ENCODE peak calls at places on chromosomes 3 and 15, in seven cellular contexts. A is prostate gland, Q is adrenal gland, U is esophagus squamous epithelium, Y is A549, X is IMR-90, G is sigmoid colon. T is an unnamed sample.

GRCh38 chr15:100019601-100020000 is 286.4 kb upstream of the LYSMD4 start:
- DNase-seq in A (no peak), Q (no peak), U (no peak), Y (no peak), X (no peak), G (no peak), T (no peak)

GRCh38 chr3:58340594-58341244 is 8.0 kb downstream of the PXK start:
- DNase-seq in A (no peak), Q (no peak), U (no peak), Y (no peak), X (no peak), G (no peak), T (no peak)

GRCh38 chr15:68693071-68693470 is 114.3 kb downstream of the CORO2B start:
- DNase-seq in A (no peak), Q (no peak), U (no peak), Y (no peak), X (peak; percentile 53), G (no peak), T (no peak)

GRCh38 chr3:168870892-168871291 is 775.2 kb upstream of the GOLIM4 start:
- DNase-seq in A (no peak), Q (no peak), U (no peak), Y (peak; percentile 44), X (no peak), G (no peak), T (no peak)

GRCh38 chr15:22851513-22851912 is 13.0 kb downstream of the NIPA2 start:
- DNase-seq in A (no peak), Q (no peak), U (no peak), Y (no peak), X (no peak), G (no peak), T (no peak)

GRCh38 chr3:13300546-13301294 is 119.4 kb downstream of the NUP210 start:
- DNase-seq in A (no peak), Q (no peak), U (no peak), Y (no peak), X (no peak), G (no peak), T (no peak)

GRCh38 chr3:48518069-48518468 is 14.1 kb upstream of the SHISA5 start:
- DNase-seq in A (no peak), Q (no peak), U (no peak), Y (no peak), X (no peak), G (no peak), T (no peak)

GRCh38 chr15:74621936-74622335 is 6.3 kb downstream of the CLK3 start:
- DNase-seq in A (no peak), Q (no peak), U (no peak), Y (no peak), X (no peak), G (no peak), T (no peak)

GRCh38 chr15:74642724-74643367 is 27.2 kb downstream of the CLK3 start:
- DNase-seq in A (peak; percentile 70), Q (no peak), U (no peak), Y (no peak), X (peak; percentile 43), G (no peak), T (peak; percentile 17)

GRCh38 chr3:4802903-4803302 is 176.3 kb upstream of the BHLHE40 start:
- DNase-seq in A (no peak), Q (no peak), U (no peak), Y (no peak), X (no peak), G (no peak), T (no peak)

GRCh38 chr3:172911142-172911541 is 160.6 kb downstream of the ECT2 start:
- DNase-seq in A (no peak), Q (no peak), U (no peak), Y (no peak), X (no peak), G (no peak), T (no peak)

GRCh38 chr15:97817266-97817890 is 143.1 kb upstream of the ARRDC4 start:
- DNase-seq in A (no peak), Q (no peak), U (no peak), Y (no peak), X (no peak), G (no peak), T (no peak)

GRCh38 chr3:111769110-111769509 is 90.0 kb upstream of the PHLDB2 start:
- DNase-seq in A (no peak), Q (no peak), U (no peak), Y (no peak), X (no peak), G (no peak), T (no peak)

GRCh38 chr3:131036986-131037385 is 10.3 kb downstream of the NEK11 start:
- DNase-seq in A (no peak), Q (no peak), U (no peak), Y (no peak), X (no peak), G (no peak), T (no peak)

GRCh38 chr3:163368168-163368567 is 1710.1 kb downstream of the SI start:
- DNase-seq in A (no peak), Q (no peak), U (no peak), Y (peak; percentile 3), X (no peak), G (no peak), T (no peak)

GRCh38 chr3:123819949-123820348 is 64.2 kb downstream of the MYLK start:
- DNase-seq in A (no peak), Q (no peak), U (no peak), Y (no peak), X (no peak), G (no peak), T (no peak)

GRCh38 chr15:74209997-74210573 is 7.5 kb upstream of the STRA6 start:
- DNase-seq in A (no peak), Q (no peak), U (no peak), Y (no peak), X (peak; percentile 89), G (no peak), T (no peak)

GRCh38 chr15:33746203-33746602 is 222.1 kb upstream of the CHRM5 start:
- DNase-seq in A (no peak), Q (no peak), U (no peak), Y (no peak), X (no peak), G (no peak), T (peak; percentile 17)

GRCh38 chr3:39166134-39166710 is 12.8 kb upstream of the CSRNP1 start:
- DNase-seq in A (no peak), Q (peak; percentile 34), U (no peak), Y (peak; percentile 55), X (peak; percentile 94), G (no peak), T (no peak)

GRCh38 chr15:47186071-47186470 is 531.2 kb upstream of the SEMA6D start:
- DNase-seq in A (no peak), Q (no peak), U (no peak), Y (no peak), X (no peak), G (no peak), T (no peak)

GRCh38 chr15:47184405-47185221 is 532.7 kb upstream of the SEMA6D start:
- DNase-seq in A (no peak), Q (no peak), U (no peak), Y (no peak), X (peak; percentile 14), G (peak; percentile 61), T (no peak)

GRCh38 chr15:47185222-47185800 is 532.0 kb upstream of the SEMA6D start:
- DNase-seq in A (no peak), Q (no peak), U (no peak), Y (no peak), X (peak; percentile 0), G (no peak), T (no peak)

GRCh38 chr15:47184003-47184404 is 533.3 kb upstream of the SEMA6D start:
- DNase-seq in A (no peak), Q (no peak), U (no peak), Y (no peak), X (no peak), G (no peak), T (peak; percentile 83)

GRCh38 chr15:47188766-47189507 is 528.4 kb upstream of the SEMA6D start:
- DNase-seq in A (no peak), Q (no peak), U (no peak), Y (no peak), X (no peak), G (no peak), T (no peak)
- H3K4me3 ChIP-seq in A (no peak overlapping the region), Q (no peak overlapping the region), U (no peak overlapping the region), Y (no peak overlapping the region), X (no peak overlapping the region), G (no peak overlapping the region), T (no peak overlapping the region)

DNA sequence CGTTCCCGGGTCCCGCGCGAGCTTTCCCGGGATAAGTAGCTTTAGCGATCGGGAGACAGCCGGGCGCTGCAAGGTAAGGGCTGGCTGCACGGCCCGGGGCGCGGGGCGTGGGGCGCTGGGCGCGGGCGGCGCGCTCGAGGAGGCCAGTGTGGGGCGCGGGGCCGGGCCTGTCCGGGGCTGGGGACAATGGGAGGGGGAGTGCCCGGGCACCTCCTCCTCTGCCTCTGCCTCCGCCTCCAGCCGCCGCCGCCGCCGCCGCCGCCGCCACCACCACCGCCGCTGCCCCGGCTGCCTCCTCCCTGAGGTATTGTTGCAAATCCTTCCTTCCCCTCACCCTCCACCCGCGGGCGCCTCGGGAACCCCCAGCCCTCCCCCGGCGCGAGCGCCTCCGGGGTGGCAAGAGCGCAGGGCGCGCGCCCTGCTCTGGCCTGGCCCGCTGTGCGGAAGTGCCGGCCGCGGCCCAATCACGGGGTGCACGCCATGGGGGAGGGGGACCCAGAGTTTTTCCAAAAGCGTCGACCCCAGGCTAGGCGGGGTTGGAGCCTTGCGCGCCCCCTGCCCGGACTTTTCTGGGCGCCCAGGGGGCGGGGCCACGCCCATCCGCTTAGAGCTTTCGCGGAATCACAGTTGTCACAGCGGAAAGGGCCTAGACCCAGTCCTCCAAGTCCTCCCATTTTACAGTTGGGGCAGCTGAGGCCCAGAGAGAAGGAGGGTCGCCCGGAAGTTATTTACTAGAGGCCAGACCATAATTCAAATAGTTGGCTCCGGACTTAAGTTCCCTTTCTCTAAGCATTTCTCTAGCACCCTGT is at the start of gene LPP:
- DNase-seq in A (peak; percentile 73), Q (peak; percentile 81), U (peak; percentile 35), Y (peak; percentile 81), X (peak; percentile 77), G (peak; percentile 92), T (peak; percentile 95)
- TF ChIP-seq POLR2A in A (peak; percentile 14), Q (peak; percentile 71), U (peak; percentile 77), Y (no peak), X (peak; percentile 72), G (no peak), T (no peak)

DNA sequence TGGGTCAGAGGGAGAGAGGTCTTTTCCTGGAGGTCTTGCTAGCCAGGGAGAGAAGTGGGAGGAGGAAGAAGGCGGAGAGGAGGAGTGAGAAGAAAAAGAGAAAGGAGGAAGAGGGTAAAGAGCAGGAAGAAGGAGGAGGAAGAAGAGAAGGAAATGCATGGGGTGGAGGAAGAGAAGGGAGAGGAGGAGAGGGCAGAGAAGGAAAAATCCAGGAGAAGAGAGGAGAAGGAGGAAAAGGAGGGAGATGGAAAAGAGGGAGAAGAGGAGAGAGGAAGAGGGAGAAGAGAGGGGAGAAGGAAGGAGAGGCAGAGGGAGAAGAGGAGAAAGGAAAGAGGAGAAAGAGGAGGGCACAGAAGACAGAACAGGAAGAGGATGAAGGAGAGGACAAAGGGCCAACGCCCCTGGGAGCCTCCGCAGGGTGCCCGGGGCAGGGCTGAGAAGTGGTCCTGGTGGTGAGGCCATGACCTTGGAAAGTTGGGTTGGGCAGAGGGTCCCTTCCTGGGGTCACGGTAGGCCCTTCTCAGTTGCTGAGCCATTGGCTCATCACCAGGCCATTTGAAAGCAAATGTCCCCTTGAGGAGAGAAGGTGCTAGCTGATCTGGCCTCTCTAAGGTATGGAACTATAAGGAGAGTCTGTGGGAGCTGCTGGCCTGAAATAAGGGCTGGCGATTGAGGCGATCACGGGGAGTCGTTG is 1.2 kb upstream of the SEMA3F start:
- DNase-seq in A (no peak), Q (no peak), U (no peak), Y (no peak), X (no peak), G (no peak), T (no peak)
- H3K4me3 ChIP-seq in A (peak overlapping the region; percentile 53), Q (no peak overlapping the region), U (peak overlapping the region; percentile 86), Y (peak overlapping the region; percentile 74), X (no peak overlapping the region), G (peak overlapping the region; percentile 60), T (no peak overlapping the region)

GRCh38 chr3:120450914-120451669 is at the start of gene FSTL1:
- DNase-seq in A (peak; percentile 64), Q (peak; percentile 62), U (no peak), Y (no peak), X (peak; percentile 70), G (peak; percentile 91), T (peak; percentile 38)
- TF ChIP-seq POLR2A in A (peak; percentile 57), Q (peak; percentile 73), U (peak; percentile 60), Y (peak; percentile 72), X (peak; percentile 93), G (peak; percentile 84), T (no peak)

T was measured in lower leg skin.